ENCODE peak calls at places on chromosome 15, in nine cellular contexts. X is Right ventricle myocardium superior, O is COLO829, P is cardiac muscle cell, K is NCI-H345, C is A549, D is GM04504, S is globus pallidus, M is mesothelial cell of epicardium. Y is an unnamed sample.

GRCh38 chr15:35705885-35706590 is 160.1 kb upstream of the DPH6 start:
- DNase-seq in D (no peak), S (no peak), O (peak), C (no peak), P (no peak), K (no peak), X (no peak), M (no peak), Y (peak)

GRCh38 chr15:39580630-39581500 is at the start of gene THBS1:
- DNase-seq in D (peak), P (peak), O (no peak), C (peak), S (no peak), M (peak), K (peak), X (peak), Y (peak)

GRCh38 chr15:100255644-100256043 is 86.1 kb downstream of the ADAMTS17 start:
- DNase-seq in C (no peak), P (no peak), D (no peak), S (no peak), O (no peak), K (no peak), M (no peak), X (no peak), Y (no peak)

GRCh38 chr15:37819191-37819590 is 115.2 kb upstream of the TMCO5A start:
- DNase-seq in X (no peak), P (peak), M (no peak), O (no peak), D (no peak), K (no peak), S (no peak), C (no peak), Y (no peak)

GRCh38 chr15:75104804-75105557 is 81.6 kb downstream of the PPCDC start:
- DNase-seq in O (peak), K (peak), M (no peak), P (peak), C (peak), X (no peak), D (peak), S (peak), Y (peak)

GRCh38 chr15:89462198-89462912 is 34.0 kb downstream of the RHCG start:
- DNase-seq in M (no peak), C (peak), K (no peak), O (no peak), X (no peak), P (peak), D (no peak), S (peak), Y (peak)

GRCh38 chr15:40743921-40744809 is 10.9 kb downstream of the RMDN3 start:
- DNase-seq in O (no peak), D (peak), C (peak), S (no peak), P (peak), K (no peak), M (no peak), X (peak), Y (no peak)

GRCh38 chr15:46280753-46281521 is 646.1 kb downstream of the SQOR start:
- DNase-seq in M (no peak), C (no peak), O (no peak), D (no peak), S (no peak), X (no peak), P (no peak), K (peak), Y (peak)

GRCh38 chr15:90449206-90449735 is 61.2 kb downstream of the IQGAP1 start:
- DNase-seq in P (no peak), S (no peak), D (no peak), M (no peak), O (no peak), C (no peak), K (no peak), X (no peak), Y (no peak)

GRCh38 chr15:77599899-77600298 is 32.8 kb downstream of the LINGO1 start:
- DNase-seq in X (peak), D (no peak), P (peak), K (no peak), C (peak), O (no peak), S (peak), M (no peak), Y (peak)

GRCh38 chr15:27353837-27354236 is 382.9 kb downstream of the GABRG3 start:
- DNase-seq in K (peak), P (no peak), C (peak), O (no peak), S (no peak), D (no peak), M (peak), X (no peak), Y (no peak)

GRCh38 chr15:39786444-39787056 is 3.9 kb upstream of the FSIP1 start:
- DNase-seq in C (peak), X (no peak), D (no peak), M (no peak), S (peak), K (peak), P (peak), O (no peak), Y (peak)

GRCh38 chr15:41336549-41336948 is 3.9 kb downstream of the NUSAP1 start:
- DNase-seq in S (no peak), C (no peak), D (no peak), M (no peak), O (no peak), X (no peak), K (no peak), P (no peak), Y (no peak)

GRCh38 chr15:62940755-62941361 is 101.7 kb upstream of the TPM1 start:
- DNase-seq in K (no peak), O (peak), P (peak), X (peak), M (peak), D (peak), S (peak), C (peak), Y (peak)

GRCh38 chr15:45136378-45136764 is 6.6 kb downstream of the DUOX1 start:
- DNase-seq in C (no peak), M (no peak), K (no peak), D (no peak), P (no peak), O (no peak), S (no peak), X (no peak), Y (no peak)

GRCh38 chr15:60038111-60038521 is 34.0 kb downstream of the FOXB1 start:
- DNase-seq in D (no peak), P (no peak), O (no peak), X (no peak), S (no peak), C (no peak), M (no peak), K (peak), Y (peak)

GRCh38 chr15:40366204-40367037 is 8.4 kb downstream of the DISP2 start:
- DNase-seq in O (no peak), D (no peak), P (no peak), S (no peak), K (no peak), C (no peak), X (no peak), M (no peak), Y (no peak)

GRCh38 chr15:38650936-38651327 is 86.3 kb upstream of the RASGRP1 start:
- DNase-seq in P (no peak), X (no peak), C (no peak), D (no peak), O (no peak), K (no peak), M (no peak), S (no peak), Y (no peak)

GRCh38 chr15:63915209-63915887 is 81.6 kb upstream of the HERC1 start:
- DNase-seq in O (no peak), K (peak), X (no peak), P (no peak), S (no peak), M (no peak), D (no peak), C (no peak), Y (no peak)

GRCh38 chr15:76235186-76235826 is 76.0 kb downstream of the ETFA start:
- DNase-seq in O (peak), D (peak), M (no peak), C (peak), X (no peak), S (peak), K (peak), P (peak), Y (peak)

GRCh38 chr15:88663216-88663615 is 24.4 kb downstream of the ISG20 start:
- DNase-seq in P (peak), O (no peak), M (peak), X (no peak), D (no peak), K (no peak), C (no peak), S (no peak), Y (no peak)

Y was measured in G401.